ENCODE peak calls at places on chromosomes 3 and 15, in seven cellular contexts. L is fibroblast of lung, X is GM23248, A is IMR-90, F is PC-9, E is A549, C is trophoblast cell. Q is an unnamed sample.

GRCh38 chr15:68300115-68300940 is 22.8 kb downstream of the FEM1B start:
- DNase-seq in L (no peak), X (peak), A (no peak), F (no peak), E (no peak), C (no peak), Q (peak)

GRCh38 chr15:61205427-61205826 is 23.7 kb downstream of the RORA start:
- DNase-seq in L (peak), X (peak), A (no peak), F (no peak), E (no peak), C (no peak), Q (no peak)

GRCh38 chr15:40358492-40359353 is 704 bp downstream of the DISP2 start:
- DNase-seq in L (no peak), X (no peak), A (no peak), F (no peak), E (no peak), C (no peak), Q (no peak)

GRCh38 chr15:68576253-68577236 is 2.2 kb upstream of the CORO2B start:
- DNase-seq in L (no peak), X (no peak), A (no peak), F (no peak), E (no peak), C (no peak), Q (no peak)

GRCh38 chr15:89278307-89278706 is 34.5 kb downstream of the FANCI start:
- DNase-seq in L (no peak), X (peak), A (peak), F (no peak), E (no peak), C (no peak), Q (no peak)

GRCh38 chr3:142896201-142896755 is 7.4 kb upstream of the PCOLCE2 start:
- DNase-seq in L (peak), X (peak), A (peak), F (peak), E (peak), C (peak), Q (no peak)

GRCh38 chr3:106485202-106485601 is 616.4 kb upstream of the CBLB start:
- DNase-seq in L (no peak), X (peak), A (peak), F (no peak), E (no peak), C (no peak), Q (no peak)

GRCh38 chr3:74139648-74140047 is 474.8 kb downstream of the CNTN3 start:
- DNase-seq in L (no peak), X (peak), A (no peak), F (no peak), E (no peak), C (no peak), Q (no peak)

GRCh38 chr3:122021811-122022401 is at the start of gene ILDR1:
- DNase-seq in L (no peak), X (no peak), A (no peak), F (peak), E (peak), C (peak), Q (peak)

GRCh38 chr3:55587476-55587875 is 100.4 kb upstream of the WNT5A start:
- DNase-seq in L (no peak), X (peak), A (peak), F (peak), E (no peak), C (no peak), Q (no peak)

GRCh38 chr3:172376402-172376801 is 71.9 kb downstream of the GHSR start:
- DNase-seq in L (no peak), X (no peak), A (no peak), F (no peak), E (no peak), C (no peak), Q (no peak)

GRCh38 chr15:92663250-92663951 is 7.8 kb upstream of the FAM174B start:
- DNase-seq in L (no peak), X (no peak), A (no peak), F (no peak), E (no peak), C (no peak), Q (no peak)

GRCh38 chr3:51703776-51704510 is 2.9 kb upstream of the GRM2 start:
- DNase-seq in L (no peak), X (no peak), A (no peak), F (no peak), E (no peak), C (no peak), Q (no peak)

GRCh38 chr3:52790741-52791140 is 3.9 kb upstream of the ITIH3 start:
- DNase-seq in L (no peak), X (no peak), A (no peak), F (no peak), E (no peak), C (no peak), Q (no peak)

GRCh38 chr3:37924453-37924852 is 62.8 kb downstream of the CTDSPL start:
- DNase-seq in L (peak), X (peak), A (peak), F (no peak), E (no peak), C (no peak), Q (no peak)

GRCh38 chr15:80367661-80368060 is 36.5 kb upstream of the ARNT2 start:
- DNase-seq in L (no peak), X (no peak), A (no peak), F (no peak), E (no peak), C (no peak), Q (no peak)

DNA sequence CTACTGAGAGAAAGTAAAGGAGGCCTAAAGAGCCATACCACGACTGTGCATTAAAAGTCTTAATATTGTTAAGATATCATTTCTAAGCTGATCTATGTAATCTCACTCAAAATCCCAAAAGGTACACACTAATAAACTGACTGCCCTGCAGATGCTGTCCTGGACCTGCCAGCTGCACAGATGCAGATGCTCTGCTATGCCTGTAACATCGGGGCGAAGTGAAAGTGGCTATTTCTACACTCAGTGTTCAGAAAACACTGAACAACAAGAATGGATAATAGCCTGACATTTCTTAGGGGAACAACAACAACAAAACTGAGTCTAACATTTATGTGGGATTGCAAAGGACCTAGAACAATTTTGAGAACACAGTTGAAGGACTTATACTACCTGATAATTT is 31.9 kb downstream of the RAD18 start:
- DNase-seq in L (no peak), X (peak), A (no peak), F (no peak), E (no peak), C (no peak), Q (no peak)
- H3K4me2 ChIP-seq in L (peak), X (peak), A (peak), F (no peak), E (peak), C (no peak), Q (no peak)

GRCh38 chr3:190534386-190534785 is 20.5 kb downstream of the IL1RAP start:
- DNase-seq in L (peak), X (peak), A (no peak), F (no peak), E (no peak), C (no peak), Q (no peak)
- H3K27ac ChIP-seq in L (peak), X (peak), A (peak), F (no peak), E (peak), C (no peak), Q (peak)

GRCh38 chr3:147408180-147409105 is 722 bp upstream of the ZIC1 start:
- DNase-seq in L (no peak), X (peak), A (no peak), F (no peak), E (no peak), C (no peak), Q (no peak)
- H3K4me3 ChIP-seq in L (no peak), X (peak), A (no peak), F (no peak), E (no peak), C (no peak), Q (no peak)

GRCh38 chr3:125433091-125433534 is 58.0 kb upstream of the ZNF148 start:
- DNase-seq in L (no peak), X (no peak), A (no peak), F (no peak), E (no peak), C (no peak), Q (no peak)

GRCh38 chr3:125433611-125434041 is 58.5 kb upstream of the ZNF148 start:
- DNase-seq in L (no peak), X (no peak), A (no peak), F (peak), E (no peak), C (peak), Q (no peak)

GRCh38 chr3:125434582-125435011 is 59.5 kb upstream of the ZNF148 start:
- DNase-seq in L (no peak), X (no peak), A (no peak), F (no peak), E (no peak), C (no peak), Q (no peak)

GRCh38 chr3:125431391-125431790 is 56.3 kb upstream of the ZNF148 start:
- DNase-seq in L (peak), X (peak), A (peak), F (no peak), E (no peak), C (peak), Q (no peak)

GRCh38 chr3:125431912-125432587 is 56.9 kb upstream of the ZNF148 start:
- DNase-seq in L (peak), X (peak), A (peak), F (no peak), E (no peak), C (peak), Q (no peak)
- H3K4me2 ChIP-seq in L (no peak), X (peak), A (no peak), F (no peak), E (no peak), C (no peak), Q (no peak)

GRCh38 chr15:62250978-62251377 is 85.9 kb upstream of the C2CD4B start:
- DNase-seq in L (no peak), X (no peak), A (no peak), F (no peak), E (no peak), C (no peak), Q (no peak)

GRCh38 chr15:62244762-62245161 is 79.7 kb upstream of the C2CD4B start:
- DNase-seq in L (no peak), X (no peak), A (no peak), F (no peak), E (no peak), C (no peak), Q (no peak)

GRCh38 chr15:62253294-62253693 is 88.2 kb upstream of the C2CD4B start:
- DNase-seq in L (no peak), X (no peak), A (no peak), F (no peak), E (no peak), C (no peak), Q (no peak)

GRCh38 chr15:62250176-62250575 is 85.1 kb upstream of the C2CD4B start:
- DNase-seq in L (no peak), X (no peak), A (no peak), F (no peak), E (no peak), C (no peak), Q (no peak)

GRCh38 chr15:62248277-62248974 is 83.3 kb upstream of the C2CD4B start:
- DNase-seq in L (no peak), X (no peak), A (peak), F (no peak), E (no peak), C (peak), Q (peak)
- H3K27ac ChIP-seq in L (no peak), X (no peak), A (no peak), F (no peak), E (no peak), C (no peak), Q (no peak)

Q was measured in hepatocyte.